ENCODE peak calls at places on chromosomes 6 and 20, in five cellular contexts. One of them, this sample, is unnamed.

GRCh38 chr6:35919827-35920751 is 809 bp downstream of the SRPK1 start:
- DNase-seq in colonic mucosa: peak; percentile 77
- DNase-seq in AG04450: no peak
- DNase-seq in astrocyte: peak; percentile 63
- DNase-seq in aorta: peak; percentile 46
- DNase-seq in this sample: no peak

GRCh38 chr6:12482386-12482785 is 192.2 kb downstream of the EDN1 start:
- DNase-seq in colonic mucosa: no peak
- DNase-seq in AG04450: no peak
- DNase-seq in astrocyte: no peak
- DNase-seq in aorta: no peak
- DNase-seq in this sample: no peak

GRCh38 chr20:60238992-60239655 is 280.9 kb downstream of the CDH26 start:
- DNase-seq in colonic mucosa: no peak
- DNase-seq in AG04450: no peak
- DNase-seq in astrocyte: no peak
- DNase-seq in aorta: no peak
- DNase-seq in this sample: no peak

GRCh38 chr6:147154454-147154853 is 49.8 kb upstream of the STXBP5 start:
- DNase-seq in colonic mucosa: no peak
- DNase-seq in AG04450: no peak
- DNase-seq in astrocyte: no peak
- DNase-seq in aorta: no peak
- DNase-seq in this sample: peak; percentile 71

GRCh38 chr20:48951646-48952045 is 30.1 kb downstream of the ARFGEF2 start:
- DNase-seq in colonic mucosa: no peak
- DNase-seq in AG04450: no peak
- DNase-seq in astrocyte: no peak
- DNase-seq in aorta: no peak
- DNase-seq in this sample: no peak

GRCh38 chr20:63085087-63085861 is 78.5 kb upstream of the BHLHE23 start:
- DNase-seq in colonic mucosa: no peak
- DNase-seq in AG04450: no peak
- DNase-seq in astrocyte: no peak
- DNase-seq in aorta: peak; percentile 27
- DNase-seq in this sample: no peak

GRCh38 chr20:57649617-57650015 is 29.4 kb upstream of the ZBP1 start:
- DNase-seq in colonic mucosa: no peak
- DNase-seq in AG04450: no peak
- DNase-seq in astrocyte: no peak
- DNase-seq in aorta: no peak
- DNase-seq in this sample: no peak

GRCh38 chr6:152189736-152190135 is 382.3 kb downstream of the ESR1 start:
- DNase-seq in colonic mucosa: no peak
- DNase-seq in AG04450: no peak
- DNase-seq in astrocyte: peak; percentile 61
- DNase-seq in aorta: no peak
- DNase-seq in this sample: peak; percentile 9

GRCh38 chr20:63740070-63740500 is 509 bp downstream of the SLC2A4RG start:
- DNase-seq in colonic mucosa: peak; percentile 49
- DNase-seq in AG04450: no peak
- DNase-seq in astrocyte: no peak
- DNase-seq in aorta: peak; percentile 73
- DNase-seq in this sample: no peak

DNA sequence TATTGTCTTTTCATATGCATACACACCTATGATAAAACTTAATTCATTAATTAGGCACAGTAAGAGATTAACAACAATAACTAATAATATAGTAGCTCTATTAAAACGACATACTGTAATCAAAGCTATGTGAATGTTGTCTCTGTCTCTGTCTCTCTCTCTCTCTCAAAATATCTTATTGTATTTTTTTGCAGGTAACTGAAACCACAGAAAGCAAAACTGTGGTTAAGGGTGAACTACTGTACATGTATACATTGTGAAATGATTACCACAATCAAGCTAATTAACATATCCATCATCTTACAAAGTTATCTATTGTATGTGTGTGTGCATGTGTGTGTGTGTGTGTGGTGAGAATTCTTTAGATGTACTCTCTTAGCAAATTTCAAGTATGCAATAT is 242.0 kb upstream of the RSPO3 start:
- DNase-seq in colonic mucosa: no peak
- DNase-seq in AG04450: no peak
- DNase-seq in astrocyte: no peak
- DNase-seq in aorta: no peak
- DNase-seq in this sample: no peak
- H3K4me3 ChIP-seq in colonic mucosa: no peak overlapping the region
- H3K4me3 ChIP-seq in AG04450: no peak overlapping the region
- H3K4me3 ChIP-seq in astrocyte: no peak overlapping the region
- H3K4me3 ChIP-seq in aorta: no peak overlapping the region
- H3K4me3 ChIP-seq in this sample: no peak overlapping the region

DNA sequence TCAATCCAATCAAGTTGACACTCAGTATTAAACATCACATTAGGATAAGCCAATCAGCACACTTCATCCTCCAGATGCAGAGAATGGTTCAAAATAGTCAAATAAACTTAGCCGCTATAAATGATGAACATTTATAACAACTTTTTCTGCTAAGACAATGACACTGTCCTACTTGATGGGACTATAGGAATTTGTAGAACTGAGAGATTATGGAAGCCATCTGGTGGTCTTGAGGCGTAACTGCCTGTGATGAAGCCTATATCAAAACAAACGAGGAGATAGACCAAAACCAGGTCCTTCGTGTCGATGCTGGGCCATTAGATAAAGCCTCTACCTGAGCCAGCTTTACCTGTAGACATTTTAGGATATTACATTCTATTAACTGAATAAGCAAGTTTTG is 631.1 kb downstream of the COL12A1 start:
- DNase-seq in colonic mucosa: no peak
- DNase-seq in AG04450: no peak
- DNase-seq in astrocyte: peak; percentile 8
- DNase-seq in aorta: no peak
- DNase-seq in this sample: no peak
- H3K4me3 ChIP-seq in colonic mucosa: no peak overlapping the region
- H3K4me3 ChIP-seq in AG04450: no peak overlapping the region
- H3K4me3 ChIP-seq in astrocyte: no peak overlapping the region
- H3K4me3 ChIP-seq in aorta: no peak overlapping the region
- H3K4me3 ChIP-seq in this sample: no peak overlapping the region

GRCh38 chr6:41805830-41806774 is 18.6 kb downstream of the TOMM6 start:
- DNase-seq in colonic mucosa: no peak
- DNase-seq in AG04450: no peak
- DNase-seq in astrocyte: no peak
- DNase-seq in aorta: no peak
- DNase-seq in this sample: no peak
- H3K4me3 ChIP-seq in colonic mucosa: no peak overlapping the region
- H3K4me3 ChIP-seq in AG04450: no peak overlapping the region
- H3K4me3 ChIP-seq in astrocyte: no peak overlapping the region
- H3K4me3 ChIP-seq in aorta: no peak overlapping the region
- H3K4me3 ChIP-seq in this sample: no peak overlapping the region

GRCh38 chr6:163422574-163422973 is 8.1 kb downstream of the QKI start:
- DNase-seq in colonic mucosa: no peak
- DNase-seq in AG04450: no peak
- DNase-seq in astrocyte: no peak
- DNase-seq in aorta: no peak
- DNase-seq in this sample: no peak

GRCh38 chr6:163417595-163417994 is 3.1 kb downstream of the QKI start:
- DNase-seq in colonic mucosa: no peak
- DNase-seq in AG04450: no peak
- DNase-seq in astrocyte: no peak
- DNase-seq in aorta: no peak
- DNase-seq in this sample: no peak

GRCh38 chr6:163418273-163419029 is 3.9 kb downstream of the QKI start:
- DNase-seq in colonic mucosa: no peak
- DNase-seq in AG04450: no peak
- DNase-seq in astrocyte: no peak
- DNase-seq in aorta: no peak
- DNase-seq in this sample: no peak

GRCh38 chr6:163419413-163420314 is 5.1 kb downstream of the QKI start:
- DNase-seq in colonic mucosa: no peak
- DNase-seq in AG04450: no peak
- DNase-seq in astrocyte: peak; percentile 68
- DNase-seq in aorta: no peak
- DNase-seq in this sample: no peak

DNA sequence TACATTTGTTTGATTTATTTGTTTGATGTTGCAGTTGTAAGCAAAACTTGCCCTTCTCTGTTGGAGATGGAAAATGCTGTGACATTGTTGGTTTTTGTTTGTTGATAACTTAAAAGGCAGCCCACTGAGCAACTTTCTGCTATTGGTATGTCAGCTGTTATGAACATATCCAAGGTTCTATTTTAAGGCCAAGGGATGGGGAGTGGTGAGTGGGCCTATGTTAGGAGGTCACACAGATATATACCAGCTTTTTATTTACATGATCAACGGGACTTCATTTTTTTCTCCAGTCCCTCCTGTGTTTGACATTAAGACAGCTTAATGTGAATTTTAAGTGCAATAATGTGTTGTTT is 5.8 kb downstream of the QKI start:
- DNase-seq in colonic mucosa: no peak
- DNase-seq in AG04450: no peak
- DNase-seq in astrocyte: no peak
- DNase-seq in aorta: no peak
- DNase-seq in this sample: no peak
- H3K4me3 ChIP-seq in colonic mucosa: no peak overlapping the region
- H3K4me3 ChIP-seq in AG04450: peak overlapping the region; percentile 23
- H3K4me3 ChIP-seq in astrocyte: no peak overlapping the region
- H3K4me3 ChIP-seq in aorta: peak overlapping the region; percentile 8
- H3K4me3 ChIP-seq in this sample: no peak overlapping the region

GRCh38 chr20:10297684-10298240 is 79.1 kb downstream of the SNAP25 start:
- DNase-seq in colonic mucosa: no peak
- DNase-seq in AG04450: no peak
- DNase-seq in astrocyte: no peak
- DNase-seq in aorta: no peak
- DNase-seq in this sample: no peak
- H3K4me3 ChIP-seq in colonic mucosa: no peak overlapping the region
- H3K4me3 ChIP-seq in AG04450: no peak overlapping the region
- H3K4me3 ChIP-seq in astrocyte: no peak overlapping the region
- H3K4me3 ChIP-seq in aorta: no peak overlapping the region
- H3K4me3 ChIP-seq in this sample: no peak overlapping the region

DNA sequence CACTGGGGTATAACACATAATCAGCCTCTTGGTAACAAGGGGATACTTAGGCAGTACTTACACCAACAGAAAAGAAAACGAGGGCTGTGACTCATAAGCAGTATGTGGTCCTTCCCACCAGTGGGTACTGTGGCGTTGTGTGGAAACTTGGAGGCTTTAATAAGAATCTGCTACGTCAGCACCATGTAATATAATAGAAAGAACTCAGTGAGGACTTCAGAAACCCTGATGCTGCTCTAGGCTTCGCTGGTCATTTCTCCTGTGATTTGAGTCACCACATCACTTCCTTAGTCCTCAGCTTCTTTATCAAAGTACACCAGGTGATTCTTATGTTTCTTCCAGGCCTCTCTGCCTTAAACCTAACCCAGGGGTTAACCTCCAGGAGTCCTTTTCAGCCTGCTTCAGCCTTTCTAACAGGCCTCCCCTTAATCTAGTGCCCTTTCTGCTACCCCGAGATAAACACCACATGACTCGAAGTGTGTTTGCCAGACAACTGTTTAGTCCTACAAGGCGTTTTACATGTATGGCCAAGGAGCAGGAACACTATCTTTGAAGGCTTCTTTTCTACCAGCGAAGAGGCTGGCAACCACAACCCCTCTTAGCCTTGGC is 68.5 kb downstream of the FYN start:
- DNase-seq in colonic mucosa: no peak
- DNase-seq in AG04450: no peak
- DNase-seq in astrocyte: peak; percentile 94
- DNase-seq in aorta: no peak
- DNase-seq in this sample: peak; percentile 78
- H3K4me3 ChIP-seq in colonic mucosa: no peak overlapping the region
- H3K4me3 ChIP-seq in AG04450: no peak overlapping the region
- H3K4me3 ChIP-seq in astrocyte: no peak overlapping the region
- H3K4me3 ChIP-seq in aorta: no peak overlapping the region
- H3K4me3 ChIP-seq in this sample: no peak overlapping the region

GRCh38 chr6:42103753-42104094 is 38.7 kb downstream of the C6orf132 start:
- DNase-seq in colonic mucosa: no peak
- DNase-seq in AG04450: no peak
- DNase-seq in astrocyte: no peak
- DNase-seq in aorta: no peak
- DNase-seq in this sample: no peak
- H3K4me3 ChIP-seq in colonic mucosa: no peak overlapping the region
- H3K4me3 ChIP-seq in AG04450: no peak overlapping the region
- H3K4me3 ChIP-seq in astrocyte: no peak overlapping the region
- H3K4me3 ChIP-seq in aorta: no peak overlapping the region
- H3K4me3 ChIP-seq in this sample: no peak overlapping the region